ENCODE peak calls at places on chromosomes 6 and 20, in nine cellular contexts. G is astrocyte of the cerebellum; O is DND-41; Y is dorsolateral prefrontal cortex; S is MM.1S; D is fibroblast of the aortic adventitia; U is lower leg skin; W is CD8-positive, alpha-beta T cell; E is PC-9. Q is an unnamed sample.

GRCh38 chr6:2739335-2739734 is 11.4 kb downstream of the MYLK4 start:
- DNase-seq in D (no peak), S (no peak), Y (no peak), O (no peak), G (peak), U (no peak), E (no peak), W (no peak), Q (peak)

GRCh38 chr6:39061182-39061581 is 12.6 kb downstream of the GLP1R start:
- DNase-seq in O (no peak), D (no peak), E (no peak), W (no peak), G (no peak), U (no peak), Y (no peak), S (no peak), Q (no peak)

GRCh38 chr20:3209946-3210317 is 634 bp downstream of the ITPA start:
- DNase-seq in G (no peak), O (no peak), W (no peak), S (no peak), D (peak), Y (no peak), E (no peak), U (no peak), Q (peak)

GRCh38 chr6:159844737-159845645 is 44.9 kb downstream of the PNLDC1 start:
- DNase-seq in U (no peak), Y (no peak), O (no peak), W (no peak), E (no peak), G (no peak), D (no peak), S (no peak), Q (no peak)

GRCh38 chr20:10898555-10898954 is 224.8 kb upstream of the JAG1 start:
- DNase-seq in G (no peak), S (no peak), D (peak), W (no peak), E (no peak), Y (no peak), U (no peak), O (no peak), Q (no peak)

GRCh38 chr6:26646074-26646473 is 13.5 kb downstream of the ZNF322 start:
- DNase-seq in E (no peak), U (no peak), G (no peak), Y (no peak), W (no peak), O (no peak), D (no peak), S (no peak), Q (no peak)

GRCh38 chr6:134774244-134774643 is 175.7 kb downstream of the ALDH8A1 start:
- DNase-seq in E (peak), G (peak), D (peak), W (no peak), O (no peak), S (no peak), U (no peak), Y (no peak), Q (peak)

GRCh38 chr20:38143238-38143645 is 21.8 kb downstream of the TGM2 start:
- DNase-seq in Y (no peak), E (peak), W (no peak), U (no peak), S (no peak), D (no peak), O (no peak), G (no peak), Q (no peak)

GRCh38 chr6:137724495-137725211 is 142.4 kb upstream of the TNFAIP3 start:
- DNase-seq in D (no peak), Y (no peak), W (no peak), O (no peak), E (no peak), U (peak), G (no peak), S (no peak), Q (no peak)

GRCh38 chr6:91566467-91566866 is 979.6 kb upstream of the MAP3K7 start:
- DNase-seq in W (no peak), D (no peak), E (peak), G (peak), U (no peak), S (no peak), O (no peak), Y (no peak), Q (no peak)

GRCh38 chr6:156395276-156395675 is 381.9 kb upstream of the ARID1B start:
- DNase-seq in S (peak), W (peak), Y (no peak), U (no peak), D (no peak), O (no peak), G (no peak), E (no peak), Q (no peak)

GRCh38 chr6:73873081-73873480 is 177.1 kb downstream of the CD109 start:
- DNase-seq in E (no peak), O (no peak), W (no peak), G (no peak), D (no peak), U (no peak), Y (no peak), S (no peak), Q (no peak)

GRCh38 chr20:9838378-9839295 is at the start of gene PAK5:
- DNase-seq in E (no peak), S (peak), O (no peak), D (peak), G (peak), W (no peak), U (no peak), Y (peak), Q (peak)

GRCh38 chr6:121436966-121437756 is 1.7 kb downstream of the GJA1 start:
- DNase-seq in S (peak), G (no peak), W (no peak), O (no peak), E (no peak), D (peak), Y (no peak), U (peak), Q (peak)

GRCh38 chr6:75855047-75855446 is 106.0 kb downstream of the MYO6 start:
- DNase-seq in G (peak), D (peak), U (no peak), O (peak), W (peak), Y (peak), E (peak), S (peak), Q (peak)

GRCh38 chr6:138473144-138473543 is 26.1 kb downstream of the NHSL1 start:
- DNase-seq in O (no peak), U (no peak), G (no peak), E (no peak), W (no peak), Y (no peak), S (no peak), D (no peak), Q (no peak)

GRCh38 chr6:72522735-72523141 is 99.1 kb upstream of the KCNQ5 start:
- DNase-seq in Y (no peak), U (no peak), G (no peak), S (no peak), D (no peak), E (no peak), O (peak), W (peak), Q (no peak)

GRCh38 chr20:19423097-19423891 is 210.9 kb downstream of the SLC24A3 start:
- DNase-seq in O (no peak), W (no peak), S (no peak), Y (no peak), U (no peak), D (no peak), E (no peak), G (no peak), Q (no peak)

GRCh38 chr6:41767112-41767946 is 12.4 kb downstream of the FRS3 start:
- DNase-seq in E (peak), W (no peak), D (peak), Y (no peak), U (peak), S (no peak), G (no peak), O (no peak), Q (peak)

GRCh38 chr20:63680427-63680826 is 16.0 kb upstream of the TNFRSF6B start:
- DNase-seq in D (no peak), U (no peak), Y (no peak), G (no peak), E (no peak), O (no peak), W (no peak), S (no peak), Q (no peak)

GRCh38 chr6:44006123-44006871 is 121.0 kb downstream of the MRPL14 start:
- DNase-seq in W (no peak), S (no peak), G (no peak), D (peak), U (no peak), Y (no peak), E (no peak), O (no peak), Q (no peak)

GRCh38 chr6:32416031-32416430 is 9.1 kb upstream of the BTNL2 start:
- DNase-seq in Y (no peak), O (no peak), S (no peak), W (no peak), U (no peak), E (no peak), D (peak), G (no peak), Q (no peak)

GRCh38 chr6:152625213-152625612 is 11.9 kb downstream of the SYNE1 start:
- DNase-seq in U (no peak), S (no peak), O (no peak), G (no peak), Y (no peak), D (no peak), W (no peak), E (no peak), Q (no peak)

GRCh38 chr6:90457867-90458259 is 129.0 kb downstream of the MAP3K7 start:
- DNase-seq in G (no peak), O (no peak), Y (no peak), W (no peak), U (no peak), S (no peak), E (no peak), D (no peak), Q (no peak)

GRCh38 chr6:105901583-105901982 is 184.6 kb upstream of the PRDM1 start:
- DNase-seq in G (no peak), Y (no peak), W (no peak), U (no peak), O (no peak), S (no peak), D (no peak), E (no peak), Q (no peak)

GRCh38 chr6:10237284-10238043 is 177.4 kb downstream of the TFAP2A start:
- DNase-seq in W (no peak), D (no peak), O (no peak), U (no peak), G (no peak), Y (no peak), E (peak), S (no peak), Q (no peak)

GRCh38 chr6:166300357-166300987 is 7.7 kb downstream of the PRR18 start:
- DNase-seq in G (no peak), D (no peak), U (no peak), W (no peak), O (no peak), S (no peak), E (no peak), Y (peak), Q (no peak)

GRCh38 chr6:166305562-166306117 is 2.6 kb downstream of the PRR18 start:
- DNase-seq in Y (no peak), S (no peak), E (no peak), G (no peak), W (no peak), U (no peak), O (no peak), D (no peak), Q (no peak)

GRCh38 chr6:166304106-166304505 is 4.1 kb downstream of the PRR18 start:
- DNase-seq in G (no peak), O (no peak), D (no peak), S (no peak), U (no peak), W (no peak), Y (no peak), E (no peak), Q (no peak)

GRCh38 chr6:166297606-166298005 is 10.6 kb downstream of the PRR18 start:
- DNase-seq in E (no peak), G (no peak), O (no peak), D (no peak), S (no peak), W (no peak), U (peak), Y (peak), Q (no peak)

DNA sequence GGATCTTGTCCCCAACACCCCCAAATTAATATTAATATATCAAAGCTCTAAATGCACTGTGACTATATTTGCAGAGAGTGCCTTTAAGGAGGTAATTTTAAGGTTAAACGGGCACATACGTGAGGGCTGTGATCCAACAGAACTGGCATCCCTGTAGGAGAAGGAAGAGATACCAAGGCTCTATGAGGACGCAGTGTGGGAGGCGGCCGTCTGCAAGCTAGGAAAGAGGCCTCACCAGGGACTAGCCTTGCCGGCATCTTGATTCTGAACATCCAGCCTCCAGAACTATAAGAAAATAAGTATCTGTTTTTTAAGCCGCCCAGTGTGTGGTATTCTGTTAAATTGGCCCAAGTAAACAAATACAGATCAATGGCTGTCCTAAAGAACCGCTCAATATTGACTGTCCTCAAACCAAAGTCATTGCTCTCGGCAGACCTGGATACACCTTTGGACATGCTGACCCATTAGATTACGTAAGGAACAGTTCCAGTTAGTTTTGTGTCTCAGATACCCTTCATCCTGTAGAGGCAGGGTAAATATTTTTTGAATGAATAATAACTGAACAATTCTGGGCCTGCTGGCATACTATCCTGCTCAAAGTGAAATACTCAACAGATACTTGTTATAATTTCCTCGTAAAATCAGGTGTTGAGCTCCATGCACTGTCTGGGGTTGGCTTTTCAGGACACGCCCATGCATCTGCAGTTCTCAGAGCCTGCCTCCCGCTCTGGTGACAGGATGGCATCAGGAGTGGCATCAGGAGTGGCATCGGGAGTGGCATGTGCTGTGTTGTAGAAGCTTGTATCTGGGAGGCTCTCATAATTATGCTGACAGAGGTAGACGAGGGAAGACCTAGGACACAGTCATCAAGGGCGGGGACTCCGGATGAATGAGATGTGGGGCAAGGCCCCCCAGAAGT is 6.3 kb downstream of the PRR18 start:
- DNase-seq in D (no peak), O (no peak), S (no peak), Y (no peak), U (no peak), E (no peak), G (no peak), W (no peak), Q (no peak)
- TF ChIP-seq CTCF in D (no peak), O (no peak), S (no peak), Y (no peak), U (no peak), E (no peak), G (no peak), W (no peak), Q (no peak)

DNA sequence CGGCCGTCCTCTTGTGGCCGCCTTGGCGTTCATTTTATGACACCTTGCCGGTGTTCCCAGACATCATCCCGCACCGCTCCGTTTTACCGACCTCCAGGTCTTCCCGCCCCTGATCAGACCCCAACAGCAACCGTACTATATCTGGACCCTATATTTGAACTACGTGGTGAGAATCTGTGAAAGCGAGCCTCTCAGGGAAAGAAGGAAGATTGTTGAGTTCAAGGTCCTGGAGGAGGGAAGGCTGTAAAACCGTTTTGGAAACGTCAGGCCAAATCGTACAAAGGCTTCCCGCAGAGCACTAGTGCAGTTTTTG is 1.4 kb upstream of the CNR1 start:
- DNase-seq in G (no peak), D (no peak), U (no peak), S (no peak), E (no peak), Y (no peak), O (no peak), W (no peak), Q (no peak)
- H3K4me3 ChIP-seq in G (peak), D (no peak), U (no peak), S (no peak), E (no peak), Y (peak), O (no peak), W (no peak), Q (no peak)

GRCh38 chr6:127950566-127951141 is 49.8 kb upstream of the THEMIS start:
- DNase-seq in E (no peak), S (no peak), W (no peak), G (no peak), U (no peak), O (no peak), D (no peak), Y (no peak), Q (no peak)
- TF ChIP-seq CTCF in E (no peak), S (no peak), W (no peak), G (no peak), U (no peak), O (no peak), D (no peak), Y (no peak), Q (no peak)

DNA sequence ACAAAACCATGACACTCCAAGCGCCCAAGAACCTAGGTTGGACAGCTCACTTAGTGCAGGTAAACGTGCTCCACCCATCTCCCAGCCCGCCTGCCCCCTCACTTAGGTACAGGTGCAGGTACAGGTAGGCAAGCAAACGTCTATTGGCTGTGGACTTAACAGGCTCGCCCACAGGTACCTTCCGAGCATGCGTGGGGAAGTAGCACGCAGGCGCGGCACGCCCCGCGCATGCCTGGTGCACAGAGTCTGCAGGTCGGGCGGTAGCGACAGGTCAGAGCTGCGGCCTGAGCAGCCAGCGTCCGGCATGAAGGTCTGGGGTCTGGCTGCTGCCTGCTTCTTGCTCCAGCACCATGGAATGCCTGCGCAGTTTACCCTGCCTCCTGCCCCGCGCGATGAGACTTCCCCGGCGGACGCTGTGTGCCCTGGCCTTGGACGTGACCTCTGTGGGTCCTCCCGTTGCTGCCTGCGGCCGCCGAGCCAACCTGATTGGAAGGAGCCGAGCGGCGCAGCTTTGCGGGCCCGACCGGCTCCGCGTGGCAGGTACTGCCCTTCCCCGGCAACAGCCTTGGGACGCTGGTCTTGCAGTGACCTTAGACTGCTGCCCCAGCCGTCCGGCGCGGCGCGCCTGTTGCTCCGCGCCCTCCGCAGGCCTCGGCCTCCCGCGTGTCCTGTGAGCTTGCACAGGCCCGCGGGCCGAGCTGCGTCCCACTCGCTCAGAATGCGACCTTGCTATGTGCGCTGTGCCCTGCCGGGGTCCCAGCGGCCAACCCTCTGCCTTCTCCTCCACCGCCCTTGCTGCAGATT is at the start of gene MRS2:
- DNase-seq in Y (peak), O (peak), D (peak), S (peak), W (peak), G (peak), U (peak), E (peak), Q (peak)
- H3K4me3 ChIP-seq in Y (peak), O (peak), D (peak), S (peak), W (peak), G (peak), U (peak), E (peak), Q (peak)

GRCh38 chr20:58309607-58310290 is at the start of gene RAB22A:
- DNase-seq in U (peak), E (peak), S (peak), G (peak), Y (peak), W (peak), O (peak), D (peak), Q (peak)

GRCh38 chr20:58306421-58307261 is 2.9 kb upstream of the RAB22A start:
- DNase-seq in U (no peak), S (peak), D (peak), E (no peak), G (no peak), Y (no peak), O (peak), W (peak), Q (peak)

GRCh38 chr20:58307270-58307669 is 2.2 kb upstream of the RAB22A start:
- DNase-seq in U (no peak), G (no peak), W (no peak), S (no peak), D (no peak), Y (no peak), O (no peak), E (no peak), Q (no peak)

GRCh38 chr20:58308680-58309527 is 611 bp upstream of the RAB22A start:
- DNase-seq in O (peak), W (peak), U (peak), D (peak), S (peak), E (no peak), Y (peak), G (no peak), Q (peak)

DNA sequence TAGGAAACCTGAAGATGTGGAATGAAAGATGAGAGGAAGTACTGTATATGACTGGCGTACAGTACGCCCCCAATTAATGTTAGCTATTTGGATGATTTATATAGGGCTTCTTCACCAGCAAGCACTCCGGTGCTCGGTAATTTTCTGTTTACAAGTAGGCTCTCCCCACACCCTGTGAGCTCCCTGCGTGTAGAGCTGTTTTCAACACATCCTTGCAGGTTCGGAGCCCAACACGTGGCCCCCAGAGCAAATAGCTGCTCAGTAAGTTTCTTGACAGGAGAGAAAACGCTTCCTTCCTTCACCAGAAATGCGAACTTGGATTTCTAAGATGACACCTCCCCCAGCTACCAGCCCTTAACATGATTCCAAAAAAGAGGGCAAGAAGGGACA is 1.2 kb upstream of the RAB22A start:
- DNase-seq in U (no peak), D (no peak), G (no peak), W (peak), Y (no peak), O (no peak), E (no peak), S (no peak), Q (no peak)
- TF ChIP-seq CTCF in U (no peak), D (no peak), G (no peak), W (no peak), Y (no peak), O (no peak), E (no peak), S (no peak), Q (no peak)

GRCh38 chr6:3742076-3742425 is 9.5 kb downstream of the PXDC1 start:
- DNase-seq in U (peak), D (no peak), E (peak), O (no peak), W (no peak), Y (no peak), G (no peak), S (no peak), Q (no peak)

GRCh38 chr6:3743541-3743940 is 8.0 kb downstream of the PXDC1 start:
- DNase-seq in G (no peak), Y (no peak), E (no peak), U (peak), W (no peak), D (no peak), O (no peak), S (no peak), Q (no peak)

GRCh38 chr6:3741477-3741871 is 10.0 kb downstream of the PXDC1 start:
- DNase-seq in D (no peak), U (peak), Y (no peak), O (no peak), S (no peak), G (no peak), W (no peak), E (no peak), Q (no peak)

GRCh38 chr6:3744211-3744900 is 7.2 kb downstream of the PXDC1 start:
- DNase-seq in U (peak), Y (no peak), W (no peak), G (no peak), D (peak), E (no peak), O (no peak), S (no peak), Q (peak)

GRCh38 chr6:3742426-3743344 is 8.8 kb downstream of the PXDC1 start:
- DNase-seq in U (peak), G (peak), D (peak), S (peak), W (peak), Y (peak), E (peak), O (peak), Q (peak)
- H3K4me3 ChIP-seq in U (no peak), G (no peak), D (peak), S (peak), W (peak), Y (peak), E (no peak), O (no peak), Q (peak)